ENCODE peak calls at places on chromosomes 11 and 22, in six cellular contexts. K, X, G, O, A and R are unnamed samples.
A peak's percentile ranks its signal among the peaks of the same experiment; 100 is the strongest.

GRCh38 chr11:69293819-69294505 is at the start of gene MYEOV:
- DNase-seq in K (peak; percentile 90), G (peak; percentile 94), A (peak; percentile 47), O (peak; percentile 32), X (no peak), R (peak; percentile 16)

GRCh38 chr11:69888671-69889076 is 69.5 kb upstream of the FGF3 start:
- DNase-seq in O (peak; percentile 77), X (peak; percentile 4), K (peak; percentile 64), A (peak; percentile 40), G (peak; percentile 68), R (peak; percentile 83)

GRCh38 chr11:27857014-27857413 is 156.8 kb upstream of the BDNF start:
- DNase-seq in X (no peak), K (peak; percentile 1), O (no peak), A (no peak), G (no peak), R (no peak)

GRCh38 chr11:90476442-90477007 is 253.7 kb upstream of the CHORDC1 start:
- DNase-seq in O (peak; percentile 65), X (peak; percentile 30), A (peak; percentile 33), G (peak; percentile 54), K (peak; percentile 13), R (no peak)

GRCh38 chr11:67265633-67266423 is 445 bp upstream of the GRK2 start:
- DNase-seq in G (peak; percentile 55), K (peak; percentile 82), O (peak; percentile 83), X (no peak), A (no peak), R (peak; percentile 88)

GRCh38 chr22:49999063-49999900 is 13.3 kb downstream of the IL17REL start:
- DNase-seq in A (no peak), G (no peak), O (peak; percentile 26), X (no peak), K (no peak), R (peak; percentile 40)

GRCh38 chr11:89184021-89184420 is 6.3 kb downstream of the TYR start:
- DNase-seq in O (no peak), A (peak; percentile 72), X (no peak), K (no peak), G (no peak), R (peak; percentile 75)

GRCh38 chr11:67698247-67698646 is 23.8 kb upstream of the ALDH3B2 start:
- DNase-seq in X (no peak), K (peak; percentile 51), O (no peak), G (peak; percentile 72), A (no peak), R (no peak)

GRCh38 chr11:61133956-61134662 is 27.1 kb downstream of the VPS37C start:
- DNase-seq in O (no peak), X (no peak), A (no peak), K (no peak), G (no peak), R (no peak)

GRCh38 chr11:36376315-36376887 is 80.3 kb downstream of the PRR5L start:
- DNase-seq in O (no peak), A (peak; percentile 60), K (no peak), G (peak; percentile 20), X (no peak), R (peak; percentile 68)

GRCh38 chr11:44886765-44887164 is 63.9 kb downstream of the TP53I11 start:
- DNase-seq in A (peak; percentile 62), X (no peak), K (no peak), G (no peak), O (no peak), R (peak; percentile 62)

GRCh38 chr22:24435323-24435645 is 7.9 kb downstream of the ADORA2A start:
- DNase-seq in X (no peak), G (no peak), A (no peak), O (no peak), K (peak; percentile 33), R (no peak)

GRCh38 chr11:94084164-94084563 is 44.5 kb upstream of the PANX1 start:
- DNase-seq in K (no peak), X (no peak), O (no peak), G (no peak), A (no peak), R (no peak)

GRCh38 chr11:108870373-108871020 is 205.6 kb downstream of the DDX10 start:
- DNase-seq in G (peak; percentile 15), X (no peak), A (peak; percentile 86), K (no peak), O (no peak), R (peak; percentile 76)

GRCh38 chr11:17405232-17406005 is 17.0 kb upstream of the KCNJ11 start:
- DNase-seq in G (peak; percentile 64), A (peak; percentile 24), X (no peak), K (no peak), O (peak; percentile 94), R (peak; percentile 54)

GRCh38 chr22:49826603-49827306 is 918 bp downstream of the BRD1 start:
- DNase-seq in X (no peak), O (peak; percentile 74), G (no peak), K (peak; percentile 64), A (peak; percentile 35), R (peak; percentile 72)

GRCh38 chr22:49062155-49063039 is 765.3 kb downstream of the BRD1 start:
- DNase-seq in X (no peak), G (no peak), A (no peak), K (no peak), O (peak; percentile 95), R (no peak)

GRCh38 chr11:119599864-119600593 is 129.0 kb downstream of the NECTIN1 start:
- DNase-seq in A (no peak), K (no peak), O (no peak), X (no peak), G (no peak), R (no peak)

GRCh38 chr22:31103899-31104694 is 3.3 kb downstream of the SELENOM start:
- DNase-seq in A (no peak), X (no peak), G (no peak), O (peak; percentile 48), K (no peak), R (no peak)

GRCh38 chr11:69529001-69529400 is 47.5 kb downstream of the LINC01488 start:
- DNase-seq in A (no peak), X (no peak), O (no peak), K (no peak), G (no peak), R (no peak)

GRCh38 chr11:17004486-17005148 is 9.6 kb downstream of the PLEKHA7 start:
- DNase-seq in O (no peak), A (no peak), X (no peak), G (no peak), K (no peak), R (no peak)

GRCh38 chr11:83159901-83160865 is 3.3 kb downstream of the PCF11 start:
- DNase-seq in O (peak; percentile 56), K (peak; percentile 36), G (peak; percentile 23), A (peak; percentile 27), X (no peak), R (peak; percentile 33)

GRCh38 chr11:12089473-12089872 is 20.9 kb upstream of the MICAL2 start:
- DNase-seq in K (no peak), O (no peak), G (no peak), A (no peak), X (no peak), R (no peak)

GRCh38 chr11:69930081-69931059 is 111.2 kb upstream of the FGF3 start:
- DNase-seq in G (no peak), A (no peak), O (no peak), X (no peak), K (no peak), R (no peak)

GRCh38 chr11:3823762-3824506 is 15.6 kb downstream of the PGAP2 start:
- DNase-seq in O (no peak), A (no peak), K (no peak), X (no peak), G (no peak), R (no peak)

GRCh38 chr11:116168459-116168787 is 604.4 kb downstream of the BUD13 start:
- DNase-seq in K (no peak), A (no peak), G (no peak), O (no peak), X (no peak), R (no peak)

GRCh38 chr11:13338437-13339069 is 61.0 kb downstream of the BMAL1 start:
- DNase-seq in O (no peak), K (no peak), A (no peak), X (no peak), G (peak; percentile 89), R (peak; percentile 60)

GRCh38 chr11:76589945-76590630 is 80.5 kb downstream of the LRRC32 start:
- DNase-seq in X (no peak), A (no peak), G (no peak), K (no peak), O (no peak), R (no peak)
- H3K4me3 ChIP-seq in X (no peak overlapping the region), A (no peak overlapping the region), G (no peak overlapping the region), K (no peak overlapping the region), O (no peak overlapping the region), R (no peak overlapping the region)

GRCh38 chr22:17264321-17265052 is 45.3 kb upstream of the ADA2 start:
- DNase-seq in O (no peak), G (no peak), K (no peak), X (no peak), A (peak; percentile 48), R (peak; percentile 15)
- H3K4me3 ChIP-seq in O (no peak overlapping the region), G (no peak overlapping the region), K (no peak overlapping the region), X (no peak overlapping the region), A (no peak overlapping the region), R (peak overlapping the region; percentile 9)

GRCh38 chr22:29311468-29312217 is 3.9 kb downstream of the RASL10A start:
- DNase-seq in X (no peak), G (no peak), A (peak; percentile 38), O (no peak), K (no peak), R (no peak)
- H3K4me3 ChIP-seq in X (no peak overlapping the region), G (no peak overlapping the region), A (no peak overlapping the region), O (no peak overlapping the region), K (no peak overlapping the region), R (peak overlapping the region; percentile 44)

DNA sequence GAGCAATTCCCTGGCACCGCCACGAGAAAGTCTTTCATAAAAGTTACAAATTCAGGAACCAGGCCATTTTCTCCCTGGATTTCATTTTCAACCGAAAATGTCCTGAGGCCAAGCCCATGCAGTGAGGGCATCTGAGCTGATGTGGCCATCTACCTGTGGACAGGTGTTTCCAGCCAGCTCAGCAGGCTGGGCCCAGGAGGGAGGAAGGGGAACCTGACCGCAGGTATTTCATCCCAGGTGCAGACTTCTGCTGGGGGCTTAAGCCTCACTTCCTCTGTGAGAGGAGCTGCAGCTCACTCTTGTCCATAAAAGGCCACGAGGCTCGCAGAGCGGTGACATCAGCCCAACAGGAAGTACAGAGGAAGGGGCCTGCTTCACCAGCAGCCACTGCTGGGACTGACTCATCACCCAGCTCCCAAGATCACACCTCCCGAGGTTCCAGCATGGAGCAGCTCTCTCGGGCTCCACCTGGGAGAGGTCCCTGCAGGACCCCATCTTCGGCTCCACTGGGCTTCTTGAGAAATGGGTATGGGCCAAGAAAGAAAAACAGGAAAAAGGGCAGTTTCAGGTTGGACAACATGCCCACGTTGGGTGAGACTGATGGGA is 56.4 kb downstream of the MYH9 start:
- DNase-seq in K (peak; percentile 91), G (peak; percentile 88), X (peak; percentile 95), O (peak; percentile 70), A (peak; percentile 96), R (peak; percentile 74)
- H3K4me3 ChIP-seq in K (peak overlapping the region; percentile 60), G (no peak overlapping the region), X (peak overlapping the region; percentile 3), O (no peak overlapping the region), A (no peak overlapping the region), R (no peak overlapping the region)